ENCODE peak calls at places on chromosomes 6 and 20, in seven cellular contexts. One of them, this sample, is unnamed.

GRCh38 chr6:37502703-37503485 is 3.2 kb upstream of the CCDC167 start:
- DNase-seq in H1: no peak
- DNase-seq in HepG2: no peak
- DNase-seq in HEK293T: no peak
- DNase-seq in HCT116: no peak
- DNase-seq in WTC11: no peak
- DNase-seq in GM12878: no peak
- DNase-seq in this sample: no peak

GRCh38 chr6:64415936-64416335 is 780.3 kb downstream of the PHF3 start:
- DNase-seq in H1: no peak
- DNase-seq in HepG2: no peak
- DNase-seq in HEK293T: no peak
- DNase-seq in HCT116: no peak
- DNase-seq in WTC11: no peak
- DNase-seq in GM12878: no peak
- DNase-seq in this sample: no peak

GRCh38 chr6:12356983-12357972 is 67.1 kb downstream of the EDN1 start:
- DNase-seq in H1: no peak
- DNase-seq in HepG2: no peak
- DNase-seq in HEK293T: no peak
- DNase-seq in HCT116: no peak
- DNase-seq in WTC11: no peak
- DNase-seq in GM12878: peak; percentile 86
- DNase-seq in this sample: no peak

GRCh38 chr6:743320-744096 is 50.6 kb upstream of the EXOC2 start:
- DNase-seq in H1: no peak
- DNase-seq in HepG2: no peak
- DNase-seq in HEK293T: no peak
- DNase-seq in HCT116: no peak
- DNase-seq in WTC11: no peak
- DNase-seq in GM12878: no peak
- DNase-seq in this sample: no peak

GRCh38 chr20:10793741-10794140 is 119.9 kb upstream of the JAG1 start:
- DNase-seq in H1: peak; percentile 58
- DNase-seq in HepG2: no peak
- DNase-seq in HEK293T: no peak
- DNase-seq in HCT116: no peak
- DNase-seq in WTC11: peak; percentile 14
- DNase-seq in GM12878: no peak
- DNase-seq in this sample: no peak

GRCh38 chr6:137868721-137869631 is 1.9 kb downstream of the TNFAIP3 start:
- DNase-seq in H1: no peak
- DNase-seq in HepG2: no peak
- DNase-seq in HEK293T: no peak
- DNase-seq in HCT116: no peak
- DNase-seq in WTC11: no peak
- DNase-seq in GM12878: no peak
- DNase-seq in this sample: no peak

GRCh38 chr20:60789399-60789798 is 462.7 kb upstream of the CDH4 start:
- DNase-seq in H1: no peak
- DNase-seq in HepG2: no peak
- DNase-seq in HEK293T: no peak
- DNase-seq in HCT116: no peak
- DNase-seq in WTC11: no peak
- DNase-seq in GM12878: no peak
- DNase-seq in this sample: no peak

GRCh38 chr20:35129647-35130069 is 17.5 kb downstream of the EDEM2 start:
- DNase-seq in H1: no peak
- DNase-seq in HepG2: peak; percentile 75
- DNase-seq in HEK293T: no peak
- DNase-seq in HCT116: no peak
- DNase-seq in WTC11: no peak
- DNase-seq in GM12878: no peak
- DNase-seq in this sample: no peak

GRCh38 chr6:1574083-1574761 is 35.5 kb upstream of the FOXC1 start:
- DNase-seq in H1: peak; percentile 40
- DNase-seq in HepG2: no peak
- DNase-seq in HEK293T: no peak
- DNase-seq in HCT116: no peak
- DNase-seq in WTC11: no peak
- DNase-seq in GM12878: no peak
- DNase-seq in this sample: no peak

GRCh38 chr6:160882741-160883340 is 108.7 kb upstream of the MAP3K4 start:
- DNase-seq in H1: no peak
- DNase-seq in HepG2: no peak
- DNase-seq in HEK293T: no peak
- DNase-seq in HCT116: no peak
- DNase-seq in WTC11: no peak
- DNase-seq in GM12878: no peak
- DNase-seq in this sample: no peak
- TF ChIP-seq SP1 in H1: no peak
- TF ChIP-seq SP1 in HepG2: no peak
- TF ChIP-seq SP1 in HEK293T: no peak
- TF ChIP-seq SP1 in HCT116: no peak
- TF ChIP-seq SP1 in WTC11: no peak
- TF ChIP-seq SP1 in GM12878: no peak
- TF ChIP-seq SP1 in this sample: no peak

GRCh38 chr20:17735206-17735804 is 35.5 kb downstream of the BANF2 start:
- DNase-seq in H1: no peak
- DNase-seq in HepG2: no peak
- DNase-seq in HEK293T: no peak
- DNase-seq in HCT116: no peak
- DNase-seq in WTC11: no peak
- DNase-seq in GM12878: no peak
- DNase-seq in this sample: no peak
- TF ChIP-seq SP1 in H1: no peak
- TF ChIP-seq SP1 in HepG2: no peak
- TF ChIP-seq SP1 in HEK293T: no peak
- TF ChIP-seq SP1 in HCT116: no peak
- TF ChIP-seq SP1 in WTC11: no peak
- TF ChIP-seq SP1 in GM12878: no peak
- TF ChIP-seq SP1 in this sample: no peak

GRCh38 chr20:12970372-12970821 is 38.4 kb upstream of the SPTLC3 start:
- DNase-seq in H1: no peak
- DNase-seq in HepG2: peak; percentile 74
- DNase-seq in HEK293T: peak; percentile 30
- DNase-seq in HCT116: no peak
- DNase-seq in WTC11: no peak
- DNase-seq in GM12878: no peak
- DNase-seq in this sample: no peak

GRCh38 chr20:12966468-12967085 is 42.2 kb upstream of the SPTLC3 start:
- DNase-seq in H1: no peak
- DNase-seq in HepG2: peak; percentile 65
- DNase-seq in HEK293T: no peak
- DNase-seq in HCT116: no peak
- DNase-seq in WTC11: no peak
- DNase-seq in GM12878: no peak
- DNase-seq in this sample: no peak

GRCh38 chr20:12968472-12968871 is 40.3 kb upstream of the SPTLC3 start:
- DNase-seq in H1: no peak
- DNase-seq in HepG2: no peak
- DNase-seq in HEK293T: no peak
- DNase-seq in HCT116: no peak
- DNase-seq in WTC11: no peak
- DNase-seq in GM12878: no peak
- DNase-seq in this sample: no peak

GRCh38 chr20:12967932-12968331 is 40.8 kb upstream of the SPTLC3 start:
- DNase-seq in H1: no peak
- DNase-seq in HepG2: no peak
- DNase-seq in HEK293T: no peak
- DNase-seq in HCT116: no peak
- DNase-seq in WTC11: no peak
- DNase-seq in GM12878: no peak
- DNase-seq in this sample: no peak

GRCh38 chr20:12969071-12969669 is 39.6 kb upstream of the SPTLC3 start:
- DNase-seq in H1: no peak
- DNase-seq in HepG2: peak; percentile 47
- DNase-seq in HEK293T: no peak
- DNase-seq in HCT116: no peak
- DNase-seq in WTC11: no peak
- DNase-seq in GM12878: no peak
- DNase-seq in this sample: no peak
- TF ChIP-seq SP1 in H1: no peak
- TF ChIP-seq SP1 in HepG2: no peak
- TF ChIP-seq SP1 in HEK293T: no peak
- TF ChIP-seq SP1 in HCT116: no peak
- TF ChIP-seq SP1 in WTC11: no peak
- TF ChIP-seq SP1 in GM12878: no peak
- TF ChIP-seq SP1 in this sample: no peak

GRCh38 chr6:148528292-148528691 is 185.7 kb downstream of the SASH1 start:
- DNase-seq in H1: no peak
- DNase-seq in HepG2: no peak
- DNase-seq in HEK293T: no peak
- DNase-seq in HCT116: no peak
- DNase-seq in WTC11: no peak
- DNase-seq in GM12878: no peak
- DNase-seq in this sample: no peak

GRCh38 chr6:148530976-148531375 is 188.3 kb downstream of the SASH1 start:
- DNase-seq in H1: no peak
- DNase-seq in HepG2: no peak
- DNase-seq in HEK293T: no peak
- DNase-seq in HCT116: no peak
- DNase-seq in WTC11: no peak
- DNase-seq in GM12878: no peak
- DNase-seq in this sample: no peak

GRCh38 chr6:148526145-148526544 is 183.5 kb downstream of the SASH1 start:
- DNase-seq in H1: no peak
- DNase-seq in HepG2: no peak
- DNase-seq in HEK293T: no peak
- DNase-seq in HCT116: no peak
- DNase-seq in WTC11: no peak
- DNase-seq in GM12878: no peak
- DNase-seq in this sample: no peak

GRCh38 chr6:148530394-148530923 is 187.8 kb downstream of the SASH1 start:
- DNase-seq in H1: no peak
- DNase-seq in HepG2: no peak
- DNase-seq in HEK293T: no peak
- DNase-seq in HCT116: no peak
- DNase-seq in WTC11: no peak
- DNase-seq in GM12878: no peak
- DNase-seq in this sample: peak; percentile 36

DNA sequence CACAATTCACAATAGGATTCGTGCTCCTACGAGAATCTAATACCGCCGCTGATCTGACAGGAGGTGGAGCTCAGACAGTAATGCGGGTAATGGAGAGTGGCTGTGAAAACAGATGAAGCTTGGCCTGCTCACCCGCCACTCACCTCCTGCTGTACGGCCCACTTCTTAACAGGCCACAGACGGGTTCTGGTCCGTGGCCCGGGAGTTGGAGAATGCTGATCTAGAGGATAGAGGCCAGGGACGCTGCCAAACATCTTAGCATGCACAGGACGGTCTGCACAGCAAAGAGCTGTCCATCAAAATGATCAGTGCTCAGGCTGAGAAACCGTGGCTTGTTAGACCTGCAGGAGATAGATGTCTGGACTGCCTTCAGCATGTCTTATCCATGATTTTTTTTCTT is 186.4 kb downstream of the SASH1 start:
- DNase-seq in H1: no peak
- DNase-seq in HepG2: no peak
- DNase-seq in HEK293T: no peak
- DNase-seq in HCT116: no peak
- DNase-seq in WTC11: no peak
- DNase-seq in GM12878: no peak
- DNase-seq in this sample: no peak
- TF ChIP-seq SP1 in H1: no peak
- TF ChIP-seq SP1 in HepG2: no peak
- TF ChIP-seq SP1 in HEK293T: no peak
- TF ChIP-seq SP1 in HCT116: no peak
- TF ChIP-seq SP1 in WTC11: no peak
- TF ChIP-seq SP1 in GM12878: no peak
- TF ChIP-seq SP1 in this sample: no peak